ENCODE peak calls at places on chromosomes 3 and 15, in five cellular contexts. C, J, K, A and Q are unnamed samples.

GRCh38 chr3:195162033-195162669 is 108.8 kb downstream of the XXYLT1 start:
- DNase-seq in C (peak; percentile 80), J (no peak), K (no peak), A (no peak), Q (no peak)

GRCh38 chr3:15301761-15302160 is 30.6 kb downstream of the SH3BP5 start:
- DNase-seq in C (no peak), J (no peak), K (no peak), A (no peak), Q (no peak)

GRCh38 chr3:152309535-152310317 is 41.0 kb downstream of the MBNL1 start:
- DNase-seq in C (peak; percentile 45), J (no peak), K (no peak), A (peak; percentile 86), Q (no peak)

GRCh38 chr3:39438880-39439279 is 28.6 kb upstream of the MOBP start:
- DNase-seq in C (no peak), J (no peak), K (no peak), A (no peak), Q (no peak)

GRCh38 chr15:87207945-87208580 is 1048.5 kb downstream of the NTRK3 start:
- DNase-seq in C (no peak), J (no peak), K (no peak), A (peak; percentile 92), Q (no peak)

GRCh38 chr15:39833515-39833981 is 50.9 kb upstream of the FSIP1 start:
- DNase-seq in C (no peak), J (no peak), K (no peak), A (peak; percentile 79), Q (no peak)

GRCh38 chr3:63351159-63352007 is 73.3 kb downstream of the SYNPR start:
- DNase-seq in C (peak; percentile 42), J (peak; percentile 32), K (no peak), A (peak; percentile 67), Q (no peak)

GRCh38 chr15:50909044-50909342 is 510 bp downstream of the AP4E1 start:
- DNase-seq in C (no peak), J (no peak), K (no peak), A (no peak), Q (no peak)

GRCh38 chr3:107240183-107241091 is 136.8 kb upstream of the CCDC54 start:
- DNase-seq in C (peak; percentile 82), J (peak; percentile 56), K (peak; percentile 86), A (peak; percentile 86), Q (peak; percentile 75)

GRCh38 chr3:27625848-27626247 is 96.3 kb downstream of the EOMES start:
- DNase-seq in C (no peak), J (no peak), K (no peak), A (no peak), Q (no peak)

GRCh38 chr3:42529463-42529862 is 27.0 kb downstream of the VIPR1 start:
- DNase-seq in C (peak; percentile 72), J (no peak), K (no peak), A (no peak), Q (no peak)

GRCh38 chr15:96324192-96324895 is 6.2 kb upstream of the NR2F2 start:
- DNase-seq in C (no peak), J (peak; percentile 28), K (no peak), A (peak; percentile 23), Q (no peak)

GRCh38 chr15:81619002-81619401 is 245.0 kb upstream of the TMC3 start:
- DNase-seq in C (no peak), J (no peak), K (no peak), A (no peak), Q (no peak)

GRCh38 chr3:4406746-4407568 is 60.1 kb downstream of the SUMF1 start:
- DNase-seq in C (peak; percentile 29), J (no peak), K (no peak), A (no peak), Q (no peak)

GRCh38 chr15:57216288-57216687 is 160.0 kb upstream of the CGNL1 start:
- DNase-seq in C (no peak), J (peak; percentile 89), K (no peak), A (peak; percentile 88), Q (peak; percentile 48)